ENCODE peak calls at places on chromosomes 16 and 17, in six cellular contexts. X, D, V, B, N and Z are unnamed samples.

GRCh38 chr16:10333321-10334032 is 52.4 kb upstream of the ATF7IP2 start:
- ATAC-seq in D (no peak), N (peak; percentile 60), X (peak; percentile 41), V (no peak), B (no peak), Z (no peak)

GRCh38 chr16:68272501-68273209 is 8.3 kb downstream of the SLC7A6 start:
- ATAC-seq in X (peak; percentile 59), N (peak; percentile 53), D (no peak), V (no peak), B (no peak), Z (no peak)

GRCh38 chr17:41456206-41456605 is 11.0 kb downstream of the KRT32 start:
- ATAC-seq in D (peak; percentile 49), V (peak; percentile 54), B (no peak), X (no peak), N (no peak), Z (no peak)

GRCh38 chr16:19463468-19464315 is 46.0 kb downstream of the TMC5 start:
- ATAC-seq in N (peak; percentile 67), B (no peak), V (no peak), D (no peak), X (no peak), Z (no peak)

GRCh38 chr16:11402051-11402744 is 56.9 kb downstream of the RMI2 start:
- ATAC-seq in D (peak; percentile 47), X (no peak), B (no peak), N (no peak), V (peak; percentile 14), Z (no peak)

GRCh38 chr17:58337126-58337599 is 8.6 kb upstream of the TSPOAP1 start:
- ATAC-seq in V (peak; percentile 6), N (no peak), B (no peak), X (peak; percentile 8), D (no peak), Z (no peak)

GRCh38 chr16:53154513-53154912 is 99.7 kb downstream of the CHD9 start:
- ATAC-seq in V (no peak), D (peak; percentile 38), N (peak; percentile 32), B (no peak), X (no peak), Z (no peak)

GRCh38 chr17:58648236-58648635 is 43.6 kb downstream of the TEX14 start:
- ATAC-seq in D (no peak), X (no peak), B (no peak), V (peak; percentile 38), N (no peak), Z (peak; percentile 35)

GRCh38 chr16:48452991-48453760 is 68.0 kb upstream of the SIAH1 start:
- ATAC-seq in N (no peak), X (no peak), D (peak; percentile 63), V (peak; percentile 48), B (no peak), Z (peak; percentile 21)

GRCh38 chr17:4998666-4999428 is 1.1 kb downstream of the KIF1C start:
- ATAC-seq in V (peak; percentile 26), B (peak; percentile 19), X (no peak), D (no peak), N (peak; percentile 19), Z (peak; percentile 60)

GRCh38 chr17:73952136-73952497 is 251.4 kb upstream of the RPL38 start:
- ATAC-seq in V (no peak), X (no peak), B (no peak), N (no peak), D (peak; percentile 36), Z (no peak)

GRCh38 chr17:59121901-59122480 is 15.3 kb upstream of the TRIM37 start:
- ATAC-seq in B (no peak), V (no peak), D (no peak), X (no peak), N (no peak), Z (no peak)

GRCh38 chr16:75555213-75555706 is 792 bp downstream of the TMEM231 start:
- ATAC-seq in D (peak; percentile 79), X (no peak), B (peak; percentile 90), V (peak; percentile 93), N (peak; percentile 79), Z (peak; percentile 63)

GRCh38 chr17:14086189-14086588 is 16.9 kb downstream of the COX10 start:
- ATAC-seq in D (no peak), B (no peak), N (peak; percentile 53), V (no peak), X (no peak), Z (no peak)

GRCh38 chr16:396605-397004 is 394 bp upstream of the NME4 start:
- ATAC-seq in B (peak; percentile 37), D (peak; percentile 20), V (peak; percentile 65), X (no peak), N (no peak), Z (no peak)

GRCh38 chr16:85422124-85422373 is 191.1 kb upstream of the GSE1 start:
- ATAC-seq in V (peak; percentile 38), X (no peak), D (no peak), N (no peak), B (no peak), Z (no peak)

GRCh38 chr17:59830007-59830630 is 62.6 kb downstream of the TUBD1 start:
- ATAC-seq in B (peak; percentile 4), X (no peak), D (no peak), N (no peak), V (peak; percentile 56), Z (no peak)